ENCODE peak calls at places on chromosomes 16 and 17, in nine cellular contexts. G is K562, Z is sigmoid colon, L is stomach, B is GM12878, E is GM23338, K is transverse colon, N is HepG2, F is breast epithelium. C is an unnamed sample. For H3K36me3, the result is how much of the 10 kb centered on the place peaks cover.

GRCh38 chr16:2033057-2033911 is 6.6 kb downstream of the NHERF2 start:
- DNase-seq in G (peak), Z (peak), L (peak), B (no peak), E (no peak), K (peak), N (peak), F (no peak), C (no peak)

GRCh38 chr16:57612494-57612893 is 15.9 kb upstream of the ADGRG1 start:
- DNase-seq in G (no peak), Z (peak), L (peak), B (no peak), E (no peak), K (no peak), N (no peak), F (no peak), C (no peak)

GRCh38 chr17:34740936-34741515 is 161.6 kb downstream of the TMEM132E start:
- DNase-seq in G (no peak), Z (peak), L (peak), B (no peak), E (no peak), K (no peak), N (no peak), F (no peak), C (no peak)

GRCh38 chr17:5562172-5562571 is 22.1 kb downstream of the NLRP1 start:
- DNase-seq in G (no peak), Z (no peak), L (no peak), B (no peak), E (no peak), K (no peak), N (no peak), F (no peak), C (no peak)

GRCh38 chr16:15737140-15737644 is 87.1 kb downstream of the NDE1 start:
- DNase-seq in G (no peak), Z (no peak), L (no peak), B (no peak), E (no peak), K (no peak), N (no peak), F (no peak), C (no peak)

GRCh38 chr17:49556183-49556943 is 19.3 kb upstream of the NXPH3 start:
- DNase-seq in G (peak), Z (peak), L (peak), B (no peak), E (peak), K (peak), N (peak), F (peak), C (no peak)

GRCh38 chr16:87834668-87835473 is 34.4 kb downstream of the SLC7A5 start:
- DNase-seq in G (no peak), Z (peak), L (no peak), B (no peak), E (no peak), K (no peak), N (no peak), F (no peak), C (no peak)

GRCh38 chr16:59905628-59906027 is 1171.5 kb upstream of the GOT2 start:
- DNase-seq in G (no peak), Z (no peak), L (no peak), B (no peak), E (no peak), K (no peak), N (no peak), F (no peak), C (no peak)

GRCh38 chr16:27175888-27176287 is 27.4 kb upstream of the KDM8 start:
- DNase-seq in G (peak), Z (no peak), L (no peak), B (no peak), E (peak), K (no peak), N (no peak), F (no peak), C (no peak)

GRCh38 chr17:7984904-7985303 is 17.5 kb upstream of the GUCY2D start:
- DNase-seq in G (no peak), Z (peak), L (no peak), B (no peak), E (no peak), K (no peak), N (no peak), F (no peak), C (no peak)

GRCh38 chr17:12136646-12137045 is 116.0 kb downstream of the MAP2K4 start:
- DNase-seq in G (no peak), Z (no peak), L (no peak), B (no peak), E (no peak), K (no peak), N (no peak), F (no peak), C (no peak)

GRCh38 chr17:12730931-12731521 is 58.3 kb upstream of the ARHGAP44 start:
- DNase-seq in G (no peak), Z (peak), L (peak), B (no peak), E (peak), K (peak), N (no peak), F (peak), C (no peak)

GRCh38 chr17:80866050-80866793 is 125.4 kb upstream of the CHMP6 start:
- DNase-seq in G (peak), Z (peak), L (peak), B (peak), E (peak), K (peak), N (peak), F (peak), C (no peak)

GRCh38 chr17:31394544-31394943 is 3.1 kb downstream of the RAB11FIP4 start:
- DNase-seq in G (peak), Z (no peak), L (peak), B (no peak), E (peak), K (no peak), N (peak), F (no peak), C (peak)

GRCh38 chr17:35486920-35487727 is 38.6 kb upstream of the SLFN13 start:
- DNase-seq in G (peak), Z (peak), L (peak), B (peak), E (peak), K (peak), N (no peak), F (no peak), C (peak)

GRCh38 chr17:21280081-21280518 is 4.4 kb upstream of the MAP2K3 start:
- DNase-seq in G (peak), Z (peak), L (peak), B (peak), E (peak), K (peak), N (peak), F (peak), C (no peak)

GRCh38 chr17:21284319-21285163 is at the start of gene MAP2K3:
- DNase-seq in G (peak), Z (peak), L (peak), B (peak), E (peak), K (peak), N (peak), F (peak), C (no peak)

GRCh38 chr17:21283482-21284318 is 811 bp upstream of the MAP2K3 start:
- DNase-seq in G (no peak), Z (peak), L (peak), B (no peak), E (peak), K (peak), N (no peak), F (no peak), C (no peak)

GRCh38 chr17:21282850-21283249 is 1.7 kb upstream of the MAP2K3 start:
- DNase-seq in G (no peak), Z (no peak), L (no peak), B (no peak), E (no peak), K (no peak), N (no peak), F (no peak), C (no peak)

DNA sequence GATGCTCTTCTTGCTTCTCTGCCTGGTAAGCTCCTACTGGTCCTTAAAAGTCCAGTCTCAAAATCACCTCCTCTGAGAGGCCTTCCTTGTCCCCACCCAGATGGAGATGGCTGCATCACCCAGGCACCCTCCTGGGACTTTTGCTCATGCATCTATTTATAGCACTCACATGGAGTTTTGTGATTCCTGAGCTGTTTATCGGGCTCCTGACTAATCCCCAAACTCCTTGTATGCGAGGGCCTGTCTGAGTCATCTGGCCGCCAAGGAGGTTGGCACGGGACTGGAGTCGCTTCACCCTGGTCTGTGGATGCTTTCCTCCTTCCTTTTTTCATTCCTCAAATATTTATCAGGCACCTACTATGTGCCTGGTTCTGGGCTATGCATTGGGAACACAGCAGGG is 2.3 kb upstream of the MAP2K3 start:
- DNase-seq in G (no peak), Z (peak), L (no peak), B (no peak), E (no peak), K (no peak), N (no peak), F (no peak), C (no peak)
- TF ChIP-seq POLR2AphosphoS5 in G (no peak), Z (no peak), L (peak), B (no peak), E (no peak), K (peak), N (no peak), F (no peak), C (no peak)

DNA sequence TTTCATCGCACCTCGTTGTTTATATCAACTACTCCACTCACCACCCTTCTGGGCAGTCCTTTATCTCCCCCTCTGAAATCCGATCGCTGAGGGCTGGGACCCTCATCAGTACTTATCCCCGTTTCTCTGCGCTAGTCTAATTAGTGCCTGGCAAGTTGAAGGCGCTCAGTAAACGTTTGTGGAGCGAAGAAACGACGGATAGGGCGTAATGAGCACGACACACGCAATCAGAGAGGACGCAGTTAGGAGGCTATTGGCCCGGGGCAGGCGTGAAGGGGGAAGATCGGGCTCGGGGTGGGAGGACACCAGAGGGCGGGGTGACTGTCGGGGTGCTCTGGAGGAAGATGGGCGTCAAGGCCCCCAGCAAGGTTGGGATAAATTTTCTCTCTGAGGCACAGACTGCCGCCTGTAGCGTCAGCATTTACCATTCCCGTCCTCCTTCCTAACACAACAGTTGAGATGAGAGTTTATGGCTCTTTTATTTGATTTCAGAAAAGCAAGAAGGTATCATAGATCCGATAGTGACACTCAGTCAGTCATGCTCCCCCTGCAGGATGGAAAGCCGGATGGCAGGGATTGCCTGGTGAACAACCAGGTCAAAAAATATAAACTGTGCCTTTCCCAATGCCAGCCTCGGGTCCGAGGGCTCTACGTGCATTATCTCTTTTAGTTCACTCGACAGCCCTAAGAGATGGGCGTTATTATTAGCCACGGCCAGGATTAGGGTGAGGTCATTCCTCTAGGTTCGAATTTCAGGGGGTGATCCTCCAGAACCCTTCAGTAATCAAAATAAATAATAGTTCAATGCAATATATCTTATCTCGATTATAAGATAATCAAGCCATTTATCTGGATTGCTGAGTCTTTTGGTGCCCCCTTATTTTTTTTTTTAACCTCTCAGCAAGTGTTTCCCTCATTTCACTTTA is 9.5 kb upstream of the ARL4D start:
- DNase-seq in G (peak), Z (peak), L (peak), B (no peak), E (peak), K (peak), N (peak), F (peak), C (peak)
- H3K27ac ChIP-seq in G (peak), Z (peak), L (peak), B (peak), E (peak), K (peak), N (peak), F (peak), C (peak)

DNA sequence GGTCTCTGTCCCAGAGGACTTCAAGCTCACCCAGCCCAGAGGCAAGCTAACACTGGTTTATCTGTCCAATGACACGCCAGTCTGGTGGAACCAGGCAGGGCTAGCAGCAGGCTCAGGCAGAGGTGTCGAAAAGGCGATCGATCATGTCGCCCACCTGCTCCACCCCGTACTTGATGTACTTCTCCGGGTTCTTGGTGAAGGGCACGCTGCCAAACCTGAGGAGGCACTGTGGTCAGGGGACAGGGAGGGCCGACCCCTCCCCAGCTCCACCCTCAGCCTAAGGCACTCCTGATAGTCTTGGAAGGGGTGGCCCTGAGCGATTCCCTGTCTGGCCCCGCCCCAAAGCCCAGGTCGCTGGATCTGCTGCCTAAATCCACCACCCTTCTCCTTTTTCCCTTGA is 4.6 kb downstream of the ZACN start:
- DNase-seq in G (no peak), Z (no peak), L (no peak), B (no peak), E (no peak), K (no peak), N (no peak), F (peak), C (no peak)
- H3K36me3 ChIP-seq in G (half or more), Z (under half), L (half or more), B (under half), E (under half), K (under half), N (under half), F (under half), C (under half)

DNA sequence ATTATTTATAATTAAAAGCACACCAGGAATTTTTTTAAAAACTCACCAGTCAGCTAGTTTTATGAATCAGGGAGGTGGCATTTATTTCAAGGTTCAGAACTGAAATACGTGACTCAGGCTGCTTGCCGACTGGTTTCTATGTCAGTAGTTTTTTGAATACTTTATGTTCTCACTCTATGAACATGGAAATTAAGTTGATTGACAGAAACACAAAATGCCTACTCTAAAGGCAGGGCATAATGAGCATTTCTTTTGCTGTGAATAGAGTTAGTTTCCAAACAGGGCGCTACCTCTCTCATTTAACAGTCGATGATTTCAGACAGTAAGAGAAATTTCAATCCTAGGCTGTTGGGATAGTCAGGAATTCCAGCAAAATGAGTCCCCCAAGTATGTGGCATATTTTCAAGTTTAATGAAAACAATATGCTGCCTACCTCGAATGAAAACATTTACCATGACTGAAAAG is 6.7 kb downstream of the HS3ST3B1 start:
- DNase-seq in G (no peak), Z (no peak), L (no peak), B (no peak), E (no peak), K (no peak), N (peak), F (no peak), C (no peak)
- TF ChIP-seq POLR2AphosphoS5 in G (no peak), Z (no peak), L (no peak), B (no peak), E (no peak), K (no peak), N (no peak), F (no peak), C (no peak)

GRCh38 chr17:65064452-65065019 is 8.0 kb upstream of the GNA13 start:
- DNase-seq in G (peak), Z (peak), L (no peak), B (no peak), E (no peak), K (no peak), N (peak), F (no peak), C (no peak)
- H3K27ac ChIP-seq in G (peak), Z (peak), L (peak), B (no peak), E (no peak), K (no peak), N (peak), F (peak), C (no peak)

GRCh38 chr17:47808036-47808829 is 13.4 kb downstream of the OSBPL7 start:
- DNase-seq in G (no peak), Z (peak), L (no peak), B (no peak), E (no peak), K (no peak), N (no peak), F (no peak), C (no peak)
- H3K36me3 ChIP-seq in G (under half), Z (under half), L (half or more), B (under half), E (under half), K (under half), N (under half), F (under half), C (under half)

GRCh38 chr17:40452074-40452787 is 9.0 kb downstream of the IGFBP4 start:
- DNase-seq in G (no peak), Z (no peak), L (no peak), B (no peak), E (no peak), K (no peak), N (no peak), F (no peak), C (no peak)
- TF ChIP-seq POLR2AphosphoS5 in G (no peak), Z (peak), L (peak), B (no peak), E (no peak), K (peak), N (no peak), F (peak), C (no peak)

GRCh38 chr17:65055708-65056638 is 567 bp downstream of the GNA13 start:
- DNase-seq in G (peak), Z (peak), L (peak), B (no peak), E (peak), K (peak), N (peak), F (peak), C (no peak)

GRCh38 chr17:65058615-65059014 is 2.1 kb upstream of the GNA13 start:
- DNase-seq in G (no peak), Z (no peak), L (peak), B (no peak), E (no peak), K (no peak), N (no peak), F (no peak), C (no peak)

GRCh38 chr17:65055280-65055707 is 1.2 kb downstream of the GNA13 start:
- DNase-seq in G (no peak), Z (no peak), L (no peak), B (no peak), E (no peak), K (no peak), N (no peak), F (no peak), C (no peak)

GRCh38 chr17:65058151-65058550 is 1.6 kb upstream of the GNA13 start:
- DNase-seq in G (no peak), Z (no peak), L (no peak), B (no peak), E (no peak), K (no peak), N (no peak), F (no peak), C (no peak)

DNA sequence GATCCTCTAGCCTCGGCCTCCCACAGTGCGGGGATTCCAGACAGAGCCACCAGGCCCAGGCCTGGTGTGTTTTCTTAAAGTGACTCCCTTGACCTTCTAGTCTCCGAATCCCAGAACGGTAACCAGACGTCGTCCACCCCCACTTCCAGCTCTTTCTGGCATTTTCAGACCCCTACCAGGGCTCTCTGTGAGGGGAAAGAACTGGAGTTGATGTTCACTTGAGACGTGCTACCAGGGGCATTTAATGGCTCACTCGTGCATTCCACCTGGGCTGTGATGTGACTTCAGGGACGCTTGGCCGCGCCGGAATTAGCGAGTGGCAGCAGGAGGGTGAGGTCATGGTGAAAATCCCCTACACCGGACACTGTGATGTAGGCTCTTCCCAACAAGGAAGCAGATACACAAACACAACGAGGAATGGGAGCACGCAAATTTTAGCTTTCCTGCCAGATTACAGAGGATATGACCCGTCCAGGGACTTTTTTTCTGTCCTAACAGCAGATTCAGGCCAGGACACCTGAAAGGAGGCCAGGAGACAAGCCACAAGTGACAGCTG is 1.1 kb upstream of the GNA13 start:
- DNase-seq in G (no peak), Z (peak), L (peak), B (no peak), E (no peak), K (no peak), N (no peak), F (no peak), C (no peak)
- H3K27ac ChIP-seq in G (peak), Z (peak), L (peak), B (peak), E (peak), K (peak), N (no peak), F (peak), C (no peak)

GRCh38 chr16:4655801-4656200 is 31.2 kb downstream of the MGRN1 start:
- DNase-seq in G (no peak), Z (no peak), L (no peak), B (no peak), E (no peak), K (no peak), N (no peak), F (no peak), C (no peak)

GRCh38 chr16:4656221-4656620 is 31.6 kb downstream of the MGRN1 start:
- DNase-seq in G (no peak), Z (no peak), L (no peak), B (no peak), E (no peak), K (no peak), N (no peak), F (no peak), C (no peak)

GRCh38 chr16:4654387-4654901 is 29.8 kb downstream of the MGRN1 start:
- DNase-seq in G (no peak), Z (no peak), L (peak), B (no peak), E (no peak), K (no peak), N (no peak), F (no peak), C (no peak)

GRCh38 chr16:4653981-4654380 is 29.4 kb downstream of the MGRN1 start:
- DNase-seq in G (no peak), Z (no peak), L (peak), B (no peak), E (no peak), K (peak), N (peak), F (peak), C (no peak)

GRCh38 chr16:4654946-4655590 is 30.4 kb downstream of the MGRN1 start:
- DNase-seq in G (no peak), Z (no peak), L (no peak), B (no peak), E (no peak), K (no peak), N (no peak), F (no peak), C (no peak)
- H3K36me3 ChIP-seq in G (half or more), Z (under half), L (half or more), B (under half), E (under half), K (under half), N (under half), F (under half), C (under half)

GRCh38 chr17:69608808-69609494 is 194.5 kb downstream of the MAP2K6 start:
- DNase-seq in G (no peak), Z (no peak), L (no peak), B (no peak), E (no peak), K (no peak), N (no peak), F (no peak), C (no peak)
- TF ChIP-seq POLR2AphosphoS5 in G (no peak), Z (no peak), L (peak), B (no peak), E (no peak), K (no peak), N (no peak), F (no peak), C (no peak)